ENCODE peak calls at places on chromosome 11, in six cellular contexts. One of them, this sample, is unnamed. For H3K9me3, the result is how much of the 10 kb centered on the place peaks cover.

GRCh38 chr11:13550761-13551160 is 55.0 kb upstream of the PTH start:
- ATAC-seq in HepG2: no peak
- ATAC-seq in GM12878: no peak
- ATAC-seq in upper lobe of left lung: no peak
- ATAC-seq in A549: no peak
- ATAC-seq in K562: no peak
- ATAC-seq in this sample: no peak

GRCh38 chr11:112555491-112556364 is 295.1 kb upstream of the PLET1 start:
- ATAC-seq in GM12878: peak
- ATAC-seq in upper lobe of left lung: peak
- ATAC-seq in A549: peak
- ATAC-seq in HepG2: peak
- ATAC-seq in K562: peak
- ATAC-seq in this sample: peak

GRCh38 chr11:86781546-86781945 is 18.8 kb upstream of the PRSS23 start:
- ATAC-seq in K562: peak
- ATAC-seq in GM12878: peak
- ATAC-seq in HepG2: peak
- ATAC-seq in A549: peak
- ATAC-seq in upper lobe of left lung: no peak
- ATAC-seq in this sample: no peak

GRCh38 chr11:33900159-33900855 is 8.4 kb upstream of the LMO2 start:
- ATAC-seq in HepG2: no peak
- ATAC-seq in GM12878: peak
- ATAC-seq in A549: no peak
- ATAC-seq in K562: no peak
- ATAC-seq in upper lobe of left lung: no peak
- ATAC-seq in this sample: no peak

GRCh38 chr11:100734743-100735527 is 47.8 kb downstream of the ARHGAP42 start:
- ATAC-seq in K562: no peak
- ATAC-seq in HepG2: no peak
- ATAC-seq in upper lobe of left lung: no peak
- ATAC-seq in A549: no peak
- ATAC-seq in GM12878: peak
- ATAC-seq in this sample: no peak

GRCh38 chr11:114304969-114305368 is 8.8 kb downstream of the NNMT start:
- ATAC-seq in GM12878: no peak
- ATAC-seq in HepG2: no peak
- ATAC-seq in A549: peak
- ATAC-seq in K562: no peak
- ATAC-seq in upper lobe of left lung: no peak
- ATAC-seq in this sample: no peak

GRCh38 chr11:105862736-105863367 is 159.2 kb downstream of the MSANTD4 start:
- ATAC-seq in A549: peak
- ATAC-seq in K562: no peak
- ATAC-seq in upper lobe of left lung: peak
- ATAC-seq in HepG2: peak
- ATAC-seq in GM12878: peak
- ATAC-seq in this sample: no peak

GRCh38 chr11:128694618-128695481 is 978 bp downstream of the FLI1 start:
- ATAC-seq in K562: no peak
- ATAC-seq in HepG2: no peak
- ATAC-seq in upper lobe of left lung: peak
- ATAC-seq in GM12878: peak
- ATAC-seq in A549: no peak
- ATAC-seq in this sample: no peak

GRCh38 chr11:115941481-115941993 is 437.3 kb upstream of the CADM1 start:
- ATAC-seq in A549: no peak
- ATAC-seq in K562: peak
- ATAC-seq in upper lobe of left lung: peak
- ATAC-seq in GM12878: no peak
- ATAC-seq in HepG2: no peak
- ATAC-seq in this sample: peak

GRCh38 chr11:134461621-134462020 is 49.6 kb upstream of the B3GAT1 start:
- ATAC-seq in upper lobe of left lung: no peak
- ATAC-seq in HepG2: no peak
- ATAC-seq in A549: no peak
- ATAC-seq in GM12878: no peak
- ATAC-seq in K562: no peak
- ATAC-seq in this sample: no peak

GRCh38 chr11:66142370-66143263 is 72.5 kb downstream of the PACS1 start:
- ATAC-seq in K562: no peak
- ATAC-seq in upper lobe of left lung: no peak
- ATAC-seq in HepG2: no peak
- ATAC-seq in GM12878: no peak
- ATAC-seq in A549: peak
- ATAC-seq in this sample: no peak

GRCh38 chr11:107702109-107702660 is 9.7 kb downstream of the SLN start:
- ATAC-seq in GM12878: no peak
- ATAC-seq in upper lobe of left lung: no peak
- ATAC-seq in HepG2: no peak
- ATAC-seq in K562: no peak
- ATAC-seq in A549: no peak
- ATAC-seq in this sample: no peak
- TF ChIP-seq EP300 in GM12878: no peak
- TF ChIP-seq EP300 in upper lobe of left lung: no peak
- TF ChIP-seq EP300 in HepG2: no peak
- TF ChIP-seq EP300 in K562: no peak
- TF ChIP-seq EP300 in A549: no peak
- TF ChIP-seq EP300 in this sample: no peak

DNA sequence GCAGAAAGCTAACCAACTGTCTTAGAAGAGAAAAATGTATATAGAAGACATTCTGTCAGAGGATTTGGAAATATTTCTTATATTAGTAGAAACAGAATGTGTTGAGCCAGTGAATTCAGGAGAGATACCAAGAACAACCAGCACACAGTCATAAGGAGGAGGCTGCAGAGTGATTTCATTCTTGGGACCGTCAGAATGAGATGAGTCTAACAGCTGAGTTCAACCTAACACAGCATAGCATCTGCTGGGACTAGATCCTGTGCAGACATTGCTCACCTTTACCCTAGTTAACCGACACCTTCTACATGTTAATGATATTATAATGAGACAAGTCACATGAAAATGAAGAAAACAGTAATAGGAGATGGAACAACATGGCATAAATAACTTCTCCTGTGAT is 85.5 kb downstream of the XRRA1 start:
- ATAC-seq in K562: no peak
- ATAC-seq in GM12878: no peak
- ATAC-seq in upper lobe of left lung: no peak
- ATAC-seq in A549: no peak
- ATAC-seq in HepG2: no peak
- ATAC-seq in this sample: no peak
- H3K9me3 ChIP-seq in K562: under half
- H3K9me3 ChIP-seq in GM12878: under half
- H3K9me3 ChIP-seq in upper lobe of left lung: half or more
- H3K9me3 ChIP-seq in A549: half or more
- H3K9me3 ChIP-seq in HepG2: under half
- H3K9me3 ChIP-seq in this sample: under half

DNA sequence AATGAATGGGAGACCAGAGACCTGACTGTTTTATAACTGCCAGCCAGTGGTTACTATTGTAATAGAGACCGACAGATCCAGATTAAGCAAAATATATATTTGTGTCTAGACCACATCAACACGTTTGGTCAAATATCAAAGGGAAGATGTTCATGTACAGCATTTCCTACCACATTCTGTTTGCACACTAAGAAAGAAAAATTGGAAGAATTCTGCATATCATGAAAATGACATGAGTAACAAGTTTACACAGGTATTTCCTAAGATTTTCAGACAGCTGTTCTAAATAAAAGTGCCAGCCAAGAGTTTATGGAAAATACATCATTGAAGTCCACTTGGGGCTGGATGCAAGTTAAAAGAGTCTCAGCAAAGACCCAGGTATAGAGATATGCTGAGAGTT is 145.5 kb upstream of the ANO3 start:
- ATAC-seq in upper lobe of left lung: no peak
- ATAC-seq in K562: no peak
- ATAC-seq in HepG2: no peak
- ATAC-seq in A549: no peak
- ATAC-seq in GM12878: no peak
- ATAC-seq in this sample: no peak
- TF ChIP-seq EP300 in upper lobe of left lung: no peak
- TF ChIP-seq EP300 in K562: no peak
- TF ChIP-seq EP300 in HepG2: no peak
- TF ChIP-seq EP300 in A549: no peak
- TF ChIP-seq EP300 in GM12878: no peak
- TF ChIP-seq EP300 in this sample: no peak

GRCh38 chr11:125797641-125798040 is 9.7 kb downstream of the PATE3 start:
- ATAC-seq in K562: no peak
- ATAC-seq in A549: no peak
- ATAC-seq in HepG2: no peak
- ATAC-seq in upper lobe of left lung: no peak
- ATAC-seq in GM12878: no peak
- ATAC-seq in this sample: no peak
- H3K9me3 ChIP-seq in K562: under half
- H3K9me3 ChIP-seq in A549: under half
- H3K9me3 ChIP-seq in HepG2: under half
- H3K9me3 ChIP-seq in upper lobe of left lung: under half
- H3K9me3 ChIP-seq in GM12878: under half
- H3K9me3 ChIP-seq in this sample: under half

GRCh38 chr11:76800466-76801200 is 17.5 kb downstream of the TSKU start:
- ATAC-seq in K562: no peak
- ATAC-seq in A549: no peak
- ATAC-seq in upper lobe of left lung: no peak
- ATAC-seq in GM12878: no peak
- ATAC-seq in HepG2: no peak
- ATAC-seq in this sample: no peak

GRCh38 chr11:76798202-76798581 is 15.0 kb downstream of the TSKU start:
- ATAC-seq in K562: no peak
- ATAC-seq in A549: no peak
- ATAC-seq in GM12878: no peak
- ATAC-seq in HepG2: no peak
- ATAC-seq in upper lobe of left lung: no peak
- ATAC-seq in this sample: no peak

GRCh38 chr11:76797341-76798201 is 14.4 kb downstream of the TSKU start:
- ATAC-seq in A549: no peak
- ATAC-seq in HepG2: no peak
- ATAC-seq in GM12878: no peak
- ATAC-seq in K562: no peak
- ATAC-seq in upper lobe of left lung: no peak
- ATAC-seq in this sample: no peak

GRCh38 chr11:76798656-76799055 is 15.5 kb downstream of the TSKU start:
- ATAC-seq in HepG2: peak
- ATAC-seq in GM12878: no peak
- ATAC-seq in A549: peak
- ATAC-seq in upper lobe of left lung: no peak
- ATAC-seq in K562: peak
- ATAC-seq in this sample: peak

DNA sequence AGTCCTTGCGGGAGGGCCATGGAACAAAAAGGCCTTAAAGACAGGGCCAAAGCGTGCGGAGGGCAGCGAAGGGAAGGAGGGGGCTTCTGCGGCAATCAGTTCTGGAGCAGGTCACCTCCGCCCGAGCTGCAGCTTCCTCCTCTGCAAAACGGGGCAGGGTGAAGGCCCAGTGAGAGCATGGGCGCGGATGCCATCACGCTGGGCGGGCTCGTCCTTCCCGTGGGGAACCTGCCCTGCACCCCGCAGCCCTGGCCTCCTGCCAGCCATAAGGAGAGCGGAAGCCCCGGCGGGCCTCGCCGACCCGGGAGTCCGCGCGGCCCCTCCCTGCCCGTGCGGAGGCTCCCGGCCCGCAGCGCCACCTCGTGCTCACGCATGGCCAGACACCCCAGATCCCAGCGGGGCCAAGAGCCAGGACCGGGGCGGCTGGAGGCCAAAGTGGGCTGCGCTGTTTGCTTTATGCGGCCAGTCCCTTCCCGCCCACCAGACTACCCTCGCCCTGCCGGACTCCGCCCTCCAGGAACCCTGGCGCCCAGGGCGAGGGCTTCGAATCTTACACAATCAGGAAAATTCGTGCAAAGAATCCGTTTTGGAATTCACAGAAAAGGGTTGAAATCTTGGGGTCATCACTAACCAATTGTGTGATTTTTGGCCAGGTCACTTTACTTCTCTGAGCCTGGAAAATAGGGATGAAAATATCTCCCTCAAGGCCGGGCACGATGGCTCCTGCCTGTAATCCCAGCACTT is 16.1 kb downstream of the TSKU start:
- ATAC-seq in GM12878: peak
- ATAC-seq in A549: peak
- ATAC-seq in upper lobe of left lung: peak
- ATAC-seq in HepG2: peak
- ATAC-seq in K562: peak
- ATAC-seq in this sample: peak
- TF ChIP-seq EP300 in GM12878: no peak
- TF ChIP-seq EP300 in A549: peak
- TF ChIP-seq EP300 in upper lobe of left lung: no peak
- TF ChIP-seq EP300 in HepG2: no peak
- TF ChIP-seq EP300 in K562: no peak
- TF ChIP-seq EP300 in this sample: no peak

This sample was measured in gastroesophageal sphincter.